ENCODE peak calls at places on chromosome 11, in four cellular contexts. One of them, this sample, is unnamed.

GRCh38 chr11:112285918-112286317 is 25.3 kb upstream of the PLET1 start:
- DNase-seq in Panc1: no peak
- DNase-seq in CD4-positive, CD25-positive, alpha-beta regulatory T cell: no peak
- DNase-seq in spleen: no peak
- DNase-seq in this sample: peak; percentile 8

GRCh38 chr11:109490953-109491733 is 69.2 kb downstream of the C11orf87 start:
- DNase-seq in Panc1: no peak
- DNase-seq in CD4-positive, CD25-positive, alpha-beta regulatory T cell: no peak
- DNase-seq in spleen: no peak
- DNase-seq in this sample: peak; percentile 77

GRCh38 chr11:64751580-64751979 is 7.6 kb upstream of the RASGRP2 start:
- DNase-seq in Panc1: no peak
- DNase-seq in CD4-positive, CD25-positive, alpha-beta regulatory T cell: no peak
- DNase-seq in spleen: no peak
- DNase-seq in this sample: no peak

GRCh38 chr11:129611661-129612566 is 203.7 kb upstream of the TMEM45B start:
- DNase-seq in Panc1: no peak
- DNase-seq in CD4-positive, CD25-positive, alpha-beta regulatory T cell: no peak
- DNase-seq in spleen: no peak
- DNase-seq in this sample: no peak

GRCh38 chr11:86955674-86956522 is 703 bp upstream of the FZD4 start:
- DNase-seq in Panc1: no peak
- DNase-seq in CD4-positive, CD25-positive, alpha-beta regulatory T cell: no peak
- DNase-seq in spleen: peak; percentile 90
- DNase-seq in this sample: peak; percentile 78

GRCh38 chr11:1327064-1327460 is 17.6 kb upstream of the TOLLIP start:
- DNase-seq in Panc1: no peak
- DNase-seq in CD4-positive, CD25-positive, alpha-beta regulatory T cell: no peak
- DNase-seq in spleen: no peak
- DNase-seq in this sample: no peak

GRCh38 chr11:12249590-12250260 is 127.6 kb upstream of the PARVA start:
- DNase-seq in Panc1: no peak
- DNase-seq in CD4-positive, CD25-positive, alpha-beta regulatory T cell: no peak
- DNase-seq in spleen: no peak
- DNase-seq in this sample: no peak

GRCh38 chr11:3888876-3889275 is 33.4 kb downstream of the STIM1 start:
- DNase-seq in Panc1: no peak
- DNase-seq in CD4-positive, CD25-positive, alpha-beta regulatory T cell: no peak
- DNase-seq in spleen: no peak
- DNase-seq in this sample: no peak

GRCh38 chr11:72154816-72155215 is 19.3 kb downstream of the FOLR3 start:
- DNase-seq in Panc1: no peak
- DNase-seq in CD4-positive, CD25-positive, alpha-beta regulatory T cell: no peak
- DNase-seq in spleen: no peak
- DNase-seq in this sample: no peak

GRCh38 chr11:13207665-13208594 is 69.7 kb upstream of the BMAL1 start:
- DNase-seq in Panc1: no peak
- DNase-seq in CD4-positive, CD25-positive, alpha-beta regulatory T cell: no peak
- DNase-seq in spleen: no peak
- DNase-seq in this sample: peak; percentile 91

GRCh38 chr11:109508185-109508584 is 86.2 kb downstream of the C11orf87 start:
- DNase-seq in Panc1: no peak
- DNase-seq in CD4-positive, CD25-positive, alpha-beta regulatory T cell: no peak
- DNase-seq in spleen: no peak
- DNase-seq in this sample: no peak

GRCh38 chr11:102414559-102414958 is 38.0 kb downstream of the TMEM123 start:
- DNase-seq in Panc1: no peak
- DNase-seq in CD4-positive, CD25-positive, alpha-beta regulatory T cell: no peak
- DNase-seq in spleen: no peak
- DNase-seq in this sample: no peak

GRCh38 chr11:15896026-15896425 is 460.3 kb downstream of the SOX6 start:
- DNase-seq in Panc1: no peak
- DNase-seq in CD4-positive, CD25-positive, alpha-beta regulatory T cell: no peak
- DNase-seq in spleen: no peak
- DNase-seq in this sample: no peak

GRCh38 chr11:31856248-31856647 is 45.1 kb upstream of the PAX6 start:
- DNase-seq in Panc1: no peak
- DNase-seq in CD4-positive, CD25-positive, alpha-beta regulatory T cell: no peak
- DNase-seq in spleen: no peak
- DNase-seq in this sample: no peak

GRCh38 chr11:76623171-76623883 is 47.2 kb downstream of the LRRC32 start:
- DNase-seq in Panc1: no peak
- DNase-seq in CD4-positive, CD25-positive, alpha-beta regulatory T cell: no peak
- DNase-seq in spleen: peak; percentile 68
- DNase-seq in this sample: peak; percentile 56

GRCh38 chr11:117201516-117201866 is 2.3 kb downstream of the TAGLN start:
- DNase-seq in Panc1: no peak
- DNase-seq in CD4-positive, CD25-positive, alpha-beta regulatory T cell: no peak
- DNase-seq in spleen: no peak
- DNase-seq in this sample: no peak

GRCh38 chr11:2325719-2326118 is 23.9 kb downstream of the TSPAN32 start:
- DNase-seq in Panc1: no peak
- DNase-seq in CD4-positive, CD25-positive, alpha-beta regulatory T cell: no peak
- DNase-seq in spleen: peak; percentile 1
- DNase-seq in this sample: peak; percentile 58

GRCh38 chr11:69637956-69638871 is 2.7 kb upstream of the CCND1 start:
- DNase-seq in Panc1: no peak
- DNase-seq in CD4-positive, CD25-positive, alpha-beta regulatory T cell: no peak
- DNase-seq in spleen: peak; percentile 80
- DNase-seq in this sample: peak; percentile 78

GRCh38 chr11:115869780-115870431 is 365.7 kb upstream of the CADM1 start:
- DNase-seq in Panc1: peak; percentile 13
- DNase-seq in CD4-positive, CD25-positive, alpha-beta regulatory T cell: no peak
- DNase-seq in spleen: no peak
- DNase-seq in this sample: peak; percentile 50

GRCh38 chr11:82718307-82718706 is 15.4 kb downstream of the FAM181B start:
- DNase-seq in Panc1: peak; percentile 25
- DNase-seq in CD4-positive, CD25-positive, alpha-beta regulatory T cell: no peak
- DNase-seq in spleen: no peak
- DNase-seq in this sample: peak; percentile 68

GRCh38 chr11:26522912-26523610 is 49.0 kb downstream of the MUC15 start:
- DNase-seq in Panc1: peak; percentile 0
- DNase-seq in CD4-positive, CD25-positive, alpha-beta regulatory T cell: no peak
- DNase-seq in spleen: no peak
- DNase-seq in this sample: peak; percentile 11

GRCh38 chr11:2789791-2790580 is 90.2 kb upstream of the KCNQ1OT1 start:
- DNase-seq in Panc1: no peak
- DNase-seq in CD4-positive, CD25-positive, alpha-beta regulatory T cell: no peak
- DNase-seq in spleen: no peak
- DNase-seq in this sample: no peak

GRCh38 chr11:12808519-12808918 is 134.3 kb downstream of the TEAD1 start:
- DNase-seq in Panc1: no peak
- DNase-seq in CD4-positive, CD25-positive, alpha-beta regulatory T cell: no peak
- DNase-seq in spleen: no peak
- DNase-seq in this sample: peak; percentile 80

GRCh38 chr11:61347916-61348461 is 13.7 kb downstream of the CYB561A3 start:
- DNase-seq in Panc1: no peak
- DNase-seq in CD4-positive, CD25-positive, alpha-beta regulatory T cell: no peak
- DNase-seq in spleen: peak; percentile 84
- DNase-seq in this sample: no peak

GRCh38 chr11:69744435-69744834 is 30.7 kb downstream of the FGF4 start:
- DNase-seq in Panc1: no peak
- DNase-seq in CD4-positive, CD25-positive, alpha-beta regulatory T cell: no peak
- DNase-seq in spleen: no peak
- DNase-seq in this sample: peak; percentile 84

GRCh38 chr11:118938491-118939411 is 13.0 kb upstream of the BCL9L start:
- DNase-seq in Panc1: no peak
- DNase-seq in CD4-positive, CD25-positive, alpha-beta regulatory T cell: no peak
- DNase-seq in spleen: no peak
- DNase-seq in this sample: peak; percentile 95

DNA sequence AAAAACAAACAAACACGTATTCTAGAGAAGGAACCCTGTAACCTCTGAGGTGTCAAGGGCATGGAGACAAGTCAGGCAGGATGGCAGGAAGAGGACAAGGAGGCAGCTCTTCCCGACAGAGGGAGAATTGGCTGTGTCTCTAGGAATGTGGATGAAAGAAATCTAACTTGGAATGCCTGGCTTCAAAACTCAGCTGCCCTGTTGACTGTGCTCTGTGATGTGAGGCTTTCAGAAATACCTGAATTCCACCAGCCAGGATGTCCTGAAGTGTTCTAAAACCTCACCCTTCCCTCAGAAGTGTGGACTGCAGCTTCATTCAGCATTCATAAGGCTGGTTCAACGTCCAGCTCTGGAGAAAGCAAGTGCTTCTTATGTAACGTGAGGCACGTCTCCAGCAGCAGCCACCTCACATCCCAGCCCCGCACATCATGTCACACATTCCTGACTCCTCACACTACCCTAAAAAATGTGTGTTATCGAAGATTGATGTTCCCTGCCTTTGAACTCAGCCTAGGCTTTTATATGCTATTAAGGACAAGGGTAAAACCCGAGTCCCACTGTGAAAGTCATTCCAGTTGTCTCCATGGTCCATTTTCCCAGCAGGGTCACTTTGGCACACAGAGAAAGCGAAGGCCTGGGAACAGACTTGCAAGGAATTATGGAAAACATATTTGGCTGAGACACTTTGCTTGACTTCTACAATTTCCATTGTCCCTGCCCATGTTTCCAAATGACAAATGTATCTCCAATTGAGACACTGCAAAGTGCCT is 398.8 kb downstream of the ETS1 start:
- DNase-seq in Panc1: no peak
- DNase-seq in CD4-positive, CD25-positive, alpha-beta regulatory T cell: no peak
- DNase-seq in spleen: no peak
- DNase-seq in this sample: peak; percentile 60
- H3K27ac ChIP-seq in Panc1: no peak overlapping the region
- H3K27ac ChIP-seq in CD4-positive, CD25-positive, alpha-beta regulatory T cell: no peak overlapping the region
- H3K27ac ChIP-seq in spleen: no peak overlapping the region
- H3K27ac ChIP-seq in this sample: no peak overlapping the region

DNA sequence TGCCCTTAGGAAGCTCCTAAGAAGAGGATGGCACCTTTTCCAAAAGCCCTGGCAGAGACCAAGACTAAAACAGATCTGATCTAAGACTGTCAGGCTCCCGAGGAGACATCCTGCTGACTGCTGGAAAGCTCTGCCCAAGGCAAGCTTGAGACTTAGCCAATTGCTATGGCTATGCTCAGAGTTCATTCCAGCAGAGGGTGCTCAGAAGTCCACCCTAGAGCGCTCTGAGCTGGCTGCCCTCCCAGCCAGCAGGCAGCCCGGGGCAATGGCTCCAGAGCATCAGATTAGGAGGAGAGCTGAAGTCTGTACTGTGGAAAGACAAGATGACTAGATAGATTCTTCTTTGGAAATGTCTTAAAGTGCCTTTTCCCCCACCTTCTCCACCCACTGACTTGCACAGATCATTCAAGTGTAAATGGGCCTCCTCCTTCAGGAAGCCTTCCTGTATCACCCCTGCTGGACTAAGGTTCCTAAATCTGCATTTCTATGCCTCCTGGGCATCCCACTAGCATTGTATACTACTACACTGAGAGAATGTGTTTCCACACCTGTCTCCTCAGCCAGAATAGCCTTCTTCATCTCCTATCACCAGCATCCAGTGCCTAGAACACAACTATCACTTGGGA is 23.4 kb downstream of the LRRC55 start:
- DNase-seq in Panc1: no peak
- DNase-seq in CD4-positive, CD25-positive, alpha-beta regulatory T cell: no peak
- DNase-seq in spleen: no peak
- DNase-seq in this sample: peak; percentile 43
- H3K4me1 ChIP-seq in Panc1: no peaks in the 10 kb centered on the region
- H3K4me1 ChIP-seq in CD4-positive, CD25-positive, alpha-beta regulatory T cell: no peaks in the 10 kb centered on the region
- H3K4me1 ChIP-seq in spleen: peaks cover 13% of the 10 kb centered on the region
- H3K4me1 ChIP-seq in this sample: no peaks in the 10 kb centered on the region

GRCh38 chr11:93751001-93751400 is 9.5 kb downstream of the C11orf54 start:
- DNase-seq in Panc1: no peak
- DNase-seq in CD4-positive, CD25-positive, alpha-beta regulatory T cell: no peak
- DNase-seq in spleen: no peak
- DNase-seq in this sample: no peak
- H3K27ac ChIP-seq in Panc1: no peak overlapping the region
- H3K27ac ChIP-seq in CD4-positive, CD25-positive, alpha-beta regulatory T cell: no peak overlapping the region
- H3K27ac ChIP-seq in spleen: no peak overlapping the region
- H3K27ac ChIP-seq in this sample: no peak overlapping the region

GRCh38 chr11:17697175-17697949 is 22.0 kb upstream of the MYOD1 start:
- DNase-seq in Panc1: no peak
- DNase-seq in CD4-positive, CD25-positive, alpha-beta regulatory T cell: no peak
- DNase-seq in spleen: no peak
- DNase-seq in this sample: no peak
- H3K4me1 ChIP-seq in Panc1: no peaks in the 10 kb centered on the region
- H3K4me1 ChIP-seq in CD4-positive, CD25-positive, alpha-beta regulatory T cell: no peaks in the 10 kb centered on the region
- H3K4me1 ChIP-seq in spleen: no peaks in the 10 kb centered on the region
- H3K4me1 ChIP-seq in this sample: no peaks in the 10 kb centered on the region

DNA sequence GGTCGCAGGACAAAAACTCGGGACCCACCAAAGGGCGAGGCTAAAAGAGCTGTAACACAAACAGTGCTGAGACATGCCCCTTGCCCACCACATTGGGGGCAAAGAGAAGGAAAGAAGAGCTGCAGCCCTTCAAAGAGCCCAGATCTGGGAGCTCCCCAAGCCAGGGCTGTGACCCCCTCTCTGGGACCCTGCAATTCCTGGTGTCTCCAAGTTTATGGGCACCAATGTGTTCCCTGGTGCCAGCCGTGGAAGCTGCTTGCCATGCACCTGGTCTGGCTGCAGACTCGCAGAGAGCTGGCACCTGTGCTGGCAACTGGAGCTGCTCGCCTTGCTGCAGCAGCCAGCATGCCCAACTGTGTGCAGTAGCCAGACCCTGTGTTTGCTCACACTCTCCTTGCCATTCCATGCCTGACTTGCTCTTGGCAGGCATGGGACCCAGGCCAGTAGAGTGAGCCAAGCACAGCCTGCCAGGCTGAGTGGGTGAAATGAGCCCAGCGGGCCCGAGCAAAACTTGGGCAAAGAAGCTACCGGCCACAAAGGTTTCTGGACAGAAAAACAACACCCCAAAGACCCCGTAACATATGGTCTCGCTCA is 16.0 kb downstream of the RRP8 start:
- DNase-seq in Panc1: no peak
- DNase-seq in CD4-positive, CD25-positive, alpha-beta regulatory T cell: no peak
- DNase-seq in spleen: no peak
- DNase-seq in this sample: no peak
- H3K27ac ChIP-seq in Panc1: no peak overlapping the region
- H3K27ac ChIP-seq in CD4-positive, CD25-positive, alpha-beta regulatory T cell: no peak overlapping the region
- H3K27ac ChIP-seq in spleen: no peak overlapping the region
- H3K27ac ChIP-seq in this sample: no peak overlapping the region